ENCODE peak calls at places on chromosomes 2 and 18, in seven cellular contexts. One of them, this sample, is unnamed.
A peak's percentile ranks its signal among the peaks of the same experiment; 100 is the strongest.

GRCh38 chr18:74353169-74353775 is 37.6 kb downstream of the C18orf63 start:
- DNase-seq in stimulated activated CD8-positive, alpha-beta memory T cell treated with anti-CD3 and anti-CD28 coated beads, Interleukin-2, amount 100 ng/mL, for 48 hours: no peak
- DNase-seq in naive B cell: peak; percentile 33
- DNase-seq in Peyer's patch: peak; percentile 85
- DNase-seq in left lobe of liver: peak; percentile 69
- DNase-seq in GM12864: peak; percentile 34
- DNase-seq in RPMI8226: peak; percentile 79
- DNase-seq in this sample: peak; percentile 23

GRCh38 chr2:220811952-220812570 is 760.0 kb downstream of the EPHA4 start:
- DNase-seq in stimulated activated CD8-positive, alpha-beta memory T cell treated with anti-CD3 and anti-CD28 coated beads, Interleukin-2, amount 100 ng/mL, for 48 hours: no peak
- DNase-seq in naive B cell: no peak
- DNase-seq in Peyer's patch: no peak
- DNase-seq in left lobe of liver: no peak
- DNase-seq in GM12864: no peak
- DNase-seq in RPMI8226: no peak
- DNase-seq in this sample: no peak

GRCh38 chr2:974454-974853 is 23.8 kb downstream of the SNTG2 start:
- DNase-seq in stimulated activated CD8-positive, alpha-beta memory T cell treated with anti-CD3 and anti-CD28 coated beads, Interleukin-2, amount 100 ng/mL, for 48 hours: no peak
- DNase-seq in naive B cell: no peak
- DNase-seq in Peyer's patch: no peak
- DNase-seq in left lobe of liver: no peak
- DNase-seq in GM12864: no peak
- DNase-seq in RPMI8226: peak; percentile 39
- DNase-seq in this sample: no peak

GRCh38 chr2:181231151-181231550 is 226.0 kb upstream of the ITGA4 start:
- DNase-seq in stimulated activated CD8-positive, alpha-beta memory T cell treated with anti-CD3 and anti-CD28 coated beads, Interleukin-2, amount 100 ng/mL, for 48 hours: no peak
- DNase-seq in naive B cell: no peak
- DNase-seq in Peyer's patch: no peak
- DNase-seq in left lobe of liver: no peak
- DNase-seq in GM12864: no peak
- DNase-seq in RPMI8226: peak; percentile 8
- DNase-seq in this sample: no peak

GRCh38 chr18:31057031-31057430 is 14.5 kb upstream of the DSC3 start:
- DNase-seq in stimulated activated CD8-positive, alpha-beta memory T cell treated with anti-CD3 and anti-CD28 coated beads, Interleukin-2, amount 100 ng/mL, for 48 hours: no peak
- DNase-seq in naive B cell: no peak
- DNase-seq in Peyer's patch: no peak
- DNase-seq in left lobe of liver: no peak
- DNase-seq in GM12864: no peak
- DNase-seq in RPMI8226: no peak
- DNase-seq in this sample: no peak

GRCh38 chr2:205762883-205763282 is 80.6 kb downstream of the NRP2 start:
- DNase-seq in stimulated activated CD8-positive, alpha-beta memory T cell treated with anti-CD3 and anti-CD28 coated beads, Interleukin-2, amount 100 ng/mL, for 48 hours: no peak
- DNase-seq in naive B cell: no peak
- DNase-seq in Peyer's patch: no peak
- DNase-seq in left lobe of liver: no peak
- DNase-seq in GM12864: no peak
- DNase-seq in RPMI8226: no peak
- DNase-seq in this sample: no peak

GRCh38 chr2:144927429-144927828 is 407.5 kb upstream of the ZEB2 start:
- DNase-seq in stimulated activated CD8-positive, alpha-beta memory T cell treated with anti-CD3 and anti-CD28 coated beads, Interleukin-2, amount 100 ng/mL, for 48 hours: no peak
- DNase-seq in naive B cell: no peak
- DNase-seq in Peyer's patch: no peak
- DNase-seq in left lobe of liver: no peak
- DNase-seq in GM12864: no peak
- DNase-seq in RPMI8226: no peak
- DNase-seq in this sample: no peak

GRCh38 chr2:195049372-195050031 is 607.5 kb upstream of the SLC39A10 start:
- DNase-seq in stimulated activated CD8-positive, alpha-beta memory T cell treated with anti-CD3 and anti-CD28 coated beads, Interleukin-2, amount 100 ng/mL, for 48 hours: no peak
- DNase-seq in naive B cell: no peak
- DNase-seq in Peyer's patch: no peak
- DNase-seq in left lobe of liver: no peak
- DNase-seq in GM12864: no peak
- DNase-seq in RPMI8226: no peak
- DNase-seq in this sample: no peak

GRCh38 chr18:7923105-7923504 is 356.0 kb downstream of the PTPRM start:
- DNase-seq in stimulated activated CD8-positive, alpha-beta memory T cell treated with anti-CD3 and anti-CD28 coated beads, Interleukin-2, amount 100 ng/mL, for 48 hours: no peak
- DNase-seq in naive B cell: no peak
- DNase-seq in Peyer's patch: no peak
- DNase-seq in left lobe of liver: no peak
- DNase-seq in GM12864: no peak
- DNase-seq in RPMI8226: no peak
- DNase-seq in this sample: no peak

GRCh38 chr18:62847081-62847480 is 131.7 kb downstream of the PHLPP1 start:
- DNase-seq in stimulated activated CD8-positive, alpha-beta memory T cell treated with anti-CD3 and anti-CD28 coated beads, Interleukin-2, amount 100 ng/mL, for 48 hours: no peak
- DNase-seq in naive B cell: no peak
- DNase-seq in Peyer's patch: no peak
- DNase-seq in left lobe of liver: no peak
- DNase-seq in GM12864: no peak
- DNase-seq in RPMI8226: no peak
- DNase-seq in this sample: no peak

GRCh38 chr2:238285653-238286082 is 2.7 kb downstream of the PER2 start:
- DNase-seq in stimulated activated CD8-positive, alpha-beta memory T cell treated with anti-CD3 and anti-CD28 coated beads, Interleukin-2, amount 100 ng/mL, for 48 hours: no peak
- DNase-seq in naive B cell: no peak
- DNase-seq in Peyer's patch: peak; percentile 88
- DNase-seq in left lobe of liver: peak; percentile 91
- DNase-seq in GM12864: no peak
- DNase-seq in RPMI8226: no peak
- DNase-seq in this sample: peak; percentile 86

GRCh38 chr2:215617060-215617824 is 181.4 kb upstream of the FN1 start:
- DNase-seq in stimulated activated CD8-positive, alpha-beta memory T cell treated with anti-CD3 and anti-CD28 coated beads, Interleukin-2, amount 100 ng/mL, for 48 hours: no peak
- DNase-seq in naive B cell: no peak
- DNase-seq in Peyer's patch: no peak
- DNase-seq in left lobe of liver: no peak
- DNase-seq in GM12864: no peak
- DNase-seq in RPMI8226: no peak
- DNase-seq in this sample: no peak

GRCh38 chr2:8607591-8607990 is 74.3 kb upstream of the ID2 start:
- DNase-seq in stimulated activated CD8-positive, alpha-beta memory T cell treated with anti-CD3 and anti-CD28 coated beads, Interleukin-2, amount 100 ng/mL, for 48 hours: no peak
- DNase-seq in naive B cell: no peak
- DNase-seq in Peyer's patch: no peak
- DNase-seq in left lobe of liver: no peak
- DNase-seq in GM12864: no peak
- DNase-seq in RPMI8226: no peak
- DNase-seq in this sample: no peak

GRCh38 chr2:68939962-68940361 is 12.7 kb downstream of the GKN2 start:
- DNase-seq in stimulated activated CD8-positive, alpha-beta memory T cell treated with anti-CD3 and anti-CD28 coated beads, Interleukin-2, amount 100 ng/mL, for 48 hours: no peak
- DNase-seq in naive B cell: no peak
- DNase-seq in Peyer's patch: no peak
- DNase-seq in left lobe of liver: no peak
- DNase-seq in GM12864: no peak
- DNase-seq in RPMI8226: no peak
- DNase-seq in this sample: no peak

GRCh38 chr2:112198780-112199179 is 56.1 kb downstream of the ZC3H8 start:
- DNase-seq in stimulated activated CD8-positive, alpha-beta memory T cell treated with anti-CD3 and anti-CD28 coated beads, Interleukin-2, amount 100 ng/mL, for 48 hours: no peak
- DNase-seq in naive B cell: no peak
- DNase-seq in Peyer's patch: no peak
- DNase-seq in left lobe of liver: no peak
- DNase-seq in GM12864: no peak
- DNase-seq in RPMI8226: no peak
- DNase-seq in this sample: no peak